ENCODE peak calls at places on chromosome 9, in nine cellular contexts. R is left ventricle myocardium superior; Y is activated CD4-positive, alpha-beta memory T cell treated with anti-CD3 and anti-CD28 coated beads for 36 hours; H is Right ventricle myocardium inferior; L is GM12865; C is ELF-1; E is NCI-H187 treated with DMSO at 0.1 percent for 48 hours; J is lung microvascular endothelial cell; M is NCI-H2171. X is an unnamed sample.

GRCh38 chr9:99967457-99967856 is 61.0 kb downstream of the STX17 start:
- DNase-seq in H (no peak), E (no peak), M (no peak), Y (no peak), L (no peak), C (peak), J (no peak), R (no peak), X (no peak)

GRCh38 chr9:85569988-85570387 is 171.8 kb downstream of the AGTPBP1 start:
- DNase-seq in M (no peak), E (no peak), Y (no peak), J (peak), C (no peak), L (no peak), R (no peak), H (no peak), X (peak)

GRCh38 chr9:12882430-12882829 is 107.6 kb downstream of the LURAP1L start:
- DNase-seq in H (no peak), C (no peak), L (no peak), R (no peak), J (no peak), E (no peak), M (no peak), Y (no peak), X (peak)

GRCh38 chr9:96006961-96007360 is 131.5 kb downstream of the ERCC6L2 start:
- DNase-seq in Y (no peak), E (no peak), H (no peak), M (no peak), L (no peak), R (no peak), J (no peak), C (no peak), X (peak)

GRCh38 chr9:113370806-113371325 is 5.9 kb downstream of the HDHD3 start:
- DNase-seq in Y (no peak), C (no peak), M (no peak), R (no peak), L (no peak), E (no peak), H (no peak), J (no peak), X (no peak)

GRCh38 chr9:36102742-36103495 is 33.6 kb upstream of the GLIPR2 start:
- DNase-seq in R (peak), L (peak), E (no peak), Y (peak), C (peak), M (no peak), H (peak), J (peak), X (peak)

GRCh38 chr9:121354141-121354540 is 15.9 kb downstream of the STOM start:
- DNase-seq in R (no peak), C (no peak), E (no peak), L (no peak), J (peak), Y (no peak), H (no peak), M (no peak), X (no peak)

GRCh38 chr9:92438900-92439526 is 14.7 kb upstream of the OMD start:
- DNase-seq in R (no peak), H (no peak), E (no peak), J (peak), M (no peak), C (no peak), Y (no peak), L (no peak), X (peak)

GRCh38 chr9:112867275-112867991 is 23.2 kb downstream of the SLC46A2 start:
- DNase-seq in H (no peak), L (peak), J (no peak), M (no peak), R (no peak), E (no peak), Y (peak), C (peak), X (peak)

GRCh38 chr9:127919253-127919815 is 2.5 kb upstream of the ST6GALNAC4 start:
- DNase-seq in H (peak), Y (peak), E (no peak), J (peak), R (peak), M (no peak), C (peak), L (no peak), X (peak)

GRCh38 chr9:84493284-84493947 is 152.9 kb upstream of the SLC28A3 start:
- DNase-seq in E (no peak), Y (no peak), C (peak), M (peak), R (no peak), J (no peak), H (no peak), L (peak), X (no peak)

GRCh38 chr9:71145179-71145578 is 23.8 kb upstream of the TRPM3 start:
- DNase-seq in E (no peak), C (no peak), R (no peak), M (no peak), Y (no peak), L (no peak), J (peak), H (no peak), X (peak)

GRCh38 chr9:133474215-133474614 is 4.7 kb downstream of the SLC2A6 start:
- DNase-seq in Y (no peak), C (no peak), L (no peak), J (no peak), R (no peak), E (no peak), H (no peak), M (no peak), X (no peak)

GRCh38 chr9:21677834-21678233 is 124.6 kb upstream of the MTAP start:
- DNase-seq in H (no peak), J (peak), C (no peak), M (no peak), R (no peak), L (no peak), E (no peak), Y (no peak), X (peak)

GRCh38 chr9:34145165-34145564 is 18.7 kb upstream of the DCAF12 start:
- DNase-seq in L (peak), Y (no peak), J (no peak), C (no peak), H (no peak), R (no peak), E (no peak), M (no peak), X (peak)

GRCh38 chr9:7892975-7893374 is 93.4 kb upstream of the DMAC1 start:
- DNase-seq in R (no peak), J (no peak), M (no peak), C (no peak), L (no peak), Y (no peak), H (no peak), E (no peak), X (no peak)

GRCh38 chr9:111150241-111150640 is 112.0 kb upstream of the LPAR1 start:
- DNase-seq in L (no peak), H (no peak), J (no peak), R (no peak), E (no peak), Y (no peak), C (no peak), M (no peak), X (no peak)

GRCh38 chr9:136312436-136312835 is 8.5 kb upstream of the CCDC187 start:
- DNase-seq in J (peak), C (peak), E (no peak), R (peak), Y (peak), L (peak), H (peak), M (peak), X (peak)

GRCh38 chr9:130825051-130825651 is 9.9 kb upstream of the ABL1 start:
- DNase-seq in Y (no peak), H (no peak), J (no peak), M (peak), R (no peak), L (no peak), E (no peak), C (peak), X (peak)

GRCh38 chr9:98726735-98727134 is 18.0 kb upstream of the GABBR2 start:
- DNase-seq in R (no peak), C (no peak), H (no peak), Y (no peak), E (no peak), J (peak), M (peak), L (no peak), X (peak)

GRCh38 chr9:125752070-125752628 is 5.0 kb downstream of the PBX3 start:
- DNase-seq in L (no peak), J (no peak), C (peak), R (no peak), Y (no peak), E (no peak), M (no peak), H (no peak), X (peak)

GRCh38 chr9:33447404-33448158 is at the start of gene AQP3:
- DNase-seq in M (peak), J (peak), C (peak), R (peak), H (peak), Y (peak), E (no peak), L (peak), X (peak)